ENCODE peak calls at places on chromosome 15, in four cellular contexts. L is Panc1, S is AG09309, C is NCI-H1092 treated with DMSO at 0.1 percent for 48 hours. X is an unnamed sample.
A peak's percentile ranks its signal among the peaks of the same experiment; 100 is the strongest.

GRCh38 chr15:47599806-47600205 is 117.5 kb upstream of the SEMA6D start:
- DNase-seq in C (no peak), S (no peak), L (no peak), X (no peak)

GRCh38 chr15:67166280-67167009 is 88.0 kb downstream of the AAGAB start:
- DNase-seq in C (no peak), L (no peak), S (no peak), X (no peak)

GRCh38 chr15:76467136-76467535 is 130.6 kb downstream of the ISL2 start:
- DNase-seq in C (no peak), L (no peak), S (no peak), X (peak; percentile 12)

GRCh38 chr15:73081321-73081958 is 29.2 kb downstream of the NEO1 start:
- DNase-seq in S (peak; percentile 31), C (peak; percentile 31), L (peak; percentile 47), X (peak; percentile 32)

GRCh38 chr15:64749167-64749566 is 26.2 kb downstream of the RBPMS2 start:
- DNase-seq in C (no peak), L (no peak), S (peak; percentile 17), X (no peak)

GRCh38 chr15:39774688-39775267 is 7.9 kb downstream of the FSIP1 start:
- DNase-seq in S (no peak), L (no peak), C (no peak), X (no peak)

GRCh38 chr15:66580643-66581042 is 14.8 kb upstream of the LCTL start:
- DNase-seq in S (no peak), L (no peak), C (no peak), X (no peak)

GRCh38 chr15:90915808-90916440 is 12.8 kb downstream of the MAN2A2 start:
- DNase-seq in S (no peak), L (no peak), C (no peak), X (no peak)

GRCh38 chr15:39364721-39365120 is 216.2 kb upstream of the THBS1 start:
- DNase-seq in C (no peak), L (no peak), S (no peak), X (no peak)

GRCh38 chr15:62344806-62345539 is 179.9 kb upstream of the C2CD4B start:
- DNase-seq in C (peak; percentile 1), L (peak; percentile 72), S (no peak), X (no peak)

GRCh38 chr15:46386356-46386755 is 751.5 kb downstream of the SQOR start:
- DNase-seq in S (no peak), C (no peak), L (no peak), X (peak; percentile 1)

GRCh38 chr15:83764201-83764839 is 110.4 kb downstream of the ADAMTSL3 start:
- DNase-seq in C (no peak), L (no peak), S (no peak), X (no peak)

GRCh38 chr15:38688761-38689160 is 124.1 kb upstream of the RASGRP1 start:
- DNase-seq in C (no peak), L (no peak), S (no peak), X (no peak)